ENCODE peak calls at places on chromosomes 7 and 10, in six cellular contexts. Y is astrocyte of the spinal cord, G is B cell, P is fibroblast of lung, R is cardiac muscle cell, X is Panc1. L is an unnamed sample.

GRCh38 chr7:70393956-70394355 is 738.0 kb upstream of the GALNT17 start:
- DNase-seq in Y (no peak), G (no peak), P (no peak), R (no peak), X (no peak), L (no peak)

GRCh38 chr7:132607656-132608055 is 31.4 kb upstream of the PLXNA4 start:
- DNase-seq in Y (no peak), G (no peak), P (no peak), R (no peak), X (no peak), L (no peak)

GRCh38 chr7:70361821-70362220 is 763.5 kb downstream of the AUTS2 start:
- DNase-seq in Y (no peak), G (no peak), P (no peak), R (no peak), X (no peak), L (no peak)

GRCh38 chr7:27185013-27185707 is at the start of gene HOXA11:
- DNase-seq in Y (no peak), G (peak), P (no peak), R (no peak), X (no peak), L (peak)

GRCh38 chr7:12827920-12828319 is 140.5 kb downstream of the ARL4A start:
- DNase-seq in Y (peak), G (no peak), P (peak), R (no peak), X (no peak), L (no peak)

GRCh38 chr10:80144302-80145131 is 12.0 kb downstream of the PLAC9 start:
- DNase-seq in Y (no peak), G (peak), P (no peak), R (no peak), X (no peak), L (peak)

GRCh38 chr10:74419491-74420466 is 268.8 kb downstream of the ADK start:
- DNase-seq in Y (peak), G (peak), P (peak), R (no peak), X (no peak), L (peak)

GRCh38 chr10:49761201-49761788 is 828 bp downstream of the OGDHL start:
- DNase-seq in Y (no peak), G (no peak), P (no peak), R (no peak), X (no peak), L (no peak)

GRCh38 chr10:50385610-50386009 is 134.3 kb upstream of the ASAH2 start:
- DNase-seq in Y (no peak), G (no peak), P (no peak), R (no peak), X (no peak), L (no peak)

GRCh38 chr10:47367646-47368045 is 16.4 kb downstream of the ZNF488 start:
- DNase-seq in Y (no peak), G (no peak), P (no peak), R (peak), X (no peak), L (no peak)

GRCh38 chr10:95545981-95546380 is 15.2 kb downstream of the SORBS1 start:
- DNase-seq in Y (no peak), G (no peak), P (no peak), R (no peak), X (no peak), L (no peak)

GRCh38 chr7:104137971-104138370 is 69.8 kb downstream of the ORC5 start:
- DNase-seq in Y (peak), G (no peak), P (peak), R (no peak), X (no peak), L (no peak)
- TF ChIP-seq CTCF in Y (no peak), G (no peak), P (no peak), R (no peak), X (no peak), L (no peak)

GRCh38 chr10:37992083-37992482 is 15.6 kb upstream of the ZNF25 start:
- DNase-seq in Y (no peak), G (no peak), P (no peak), R (no peak), X (no peak), L (no peak)
- TF ChIP-seq CTCF in Y (no peak), G (no peak), P (no peak), R (no peak), X (no peak), L (no peak)

DNA sequence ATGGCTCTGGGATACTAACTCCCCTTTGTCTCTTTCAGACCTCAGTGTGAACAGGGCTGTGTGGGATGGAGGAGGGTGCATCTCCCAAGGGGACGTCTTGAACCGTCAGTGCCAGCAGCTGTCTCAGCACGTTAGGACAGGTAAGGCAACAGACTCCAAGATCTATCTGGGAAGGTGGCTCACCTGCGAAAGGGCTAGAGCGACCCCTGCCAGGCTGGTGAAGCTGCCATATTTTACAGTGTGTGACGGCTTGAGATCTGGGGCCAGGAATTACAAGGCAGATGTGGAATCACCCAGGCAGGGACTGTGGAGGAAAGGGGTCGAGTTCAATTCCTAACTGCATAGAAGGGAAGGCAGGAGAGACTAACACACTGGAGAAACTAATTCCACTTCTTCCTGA is 11.2 kb downstream of the MUC17 start:
- DNase-seq in Y (no peak), G (no peak), P (no peak), R (no peak), X (no peak), L (peak)
- TF ChIP-seq CTCF in Y (no peak), G (no peak), P (no peak), R (no peak), X (no peak), L (no peak)

GRCh38 chr10:128528781-128529180 is 402.6 kb upstream of the MKI67 start:
- DNase-seq in Y (no peak), G (no peak), P (no peak), R (no peak), X (no peak), L (no peak)

GRCh38 chr10:128526793-128527375 is 400.7 kb upstream of the MKI67 start:
- DNase-seq in Y (no peak), G (no peak), P (no peak), R (peak), X (no peak), L (no peak)

GRCh38 chr10:128527730-128528129 is 401.5 kb upstream of the MKI67 start:
- DNase-seq in Y (no peak), G (no peak), P (no peak), R (no peak), X (no peak), L (no peak)

GRCh38 chr10:128525444-128525843 is 399.2 kb upstream of the MKI67 start:
- DNase-seq in Y (no peak), G (no peak), P (no peak), R (no peak), X (no peak), L (no peak)

DNA sequence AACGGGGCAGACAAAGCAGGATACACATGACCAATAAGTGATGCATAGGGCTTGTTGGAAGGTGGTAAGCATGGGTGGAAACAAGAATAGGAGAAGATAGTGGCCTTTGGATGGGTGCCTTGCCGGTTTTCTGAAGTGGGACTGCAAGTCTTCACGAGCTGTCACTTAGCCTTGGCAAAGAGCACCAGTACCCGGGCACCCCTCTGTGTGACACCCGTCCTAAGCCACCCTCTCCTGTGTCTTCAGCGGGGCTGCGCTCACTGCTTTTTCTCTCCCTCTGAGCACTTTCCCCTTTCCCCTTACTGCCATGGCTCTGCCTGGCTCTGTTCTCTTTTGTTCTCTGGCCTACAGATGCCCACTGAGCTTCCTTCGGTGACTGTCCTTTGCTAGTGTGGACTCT is 399.7 kb upstream of the MKI67 start:
- DNase-seq in Y (no peak), G (no peak), P (no peak), R (no peak), X (no peak), L (no peak)
- TF ChIP-seq CTCF in Y (no peak), G (no peak), P (no peak), R (no peak), X (no peak), L (no peak)

GRCh38 chr7:106347229-106347833 is 62.5 kb upstream of the NAMPT start:
- DNase-seq in Y (no peak), G (no peak), P (no peak), R (no peak), X (no peak), L (no peak)
- TF ChIP-seq CTCF in Y (no peak), G (no peak), P (no peak), R (no peak), X (no peak), L (no peak)